ENCODE peak calls at places on chromosomes 1 and 21, in six cellular contexts. P is esophagus squamous epithelium, Z is IMR-90, V is fibroblast of the aortic adventitia, J is foreskin fibroblast, K is coronary artery. H is an unnamed sample.

GRCh38 chr1:183600136-183600535 is 9.9 kb upstream of the NCF2 start:
- DNase-seq in J (peak; percentile 82), V (peak; percentile 99), P (no peak), Z (peak; percentile 92), K (no peak), H (no peak)

GRCh38 chr1:57091642-57092041 is 125.8 kb upstream of the C8B start:
- DNase-seq in J (no peak), P (no peak), K (no peak), V (no peak), Z (no peak), H (no peak)

GRCh38 chr1:24413350-24414163 is at the start of gene STPG1:
- DNase-seq in P (peak; percentile 20), V (peak; percentile 88), J (peak; percentile 69), Z (peak; percentile 77), K (peak; percentile 85), H (peak; percentile 90)

GRCh38 chr1:9728451-9729295 is 77.1 kb downstream of the PIK3CD start:
- DNase-seq in K (no peak), V (no peak), J (no peak), P (no peak), Z (no peak), H (no peak)

GRCh38 chr1:41739061-41739955 is 179.4 kb downstream of the HIVEP3 start:
- DNase-seq in J (peak; percentile 85), P (peak; percentile 44), V (peak; percentile 27), K (peak; percentile 83), Z (peak; percentile 87), H (peak; percentile 90)

GRCh38 chr1:43389326-43390313 is at the start of the genes MED8 and SZT2:
- DNase-seq in P (peak; percentile 68), Z (peak; percentile 92), J (peak; percentile 92), V (peak; percentile 94), K (peak; percentile 96), H (peak; percentile 95)

GRCh38 chr1:43059640-43060574 is 101.2 kb upstream of the SLC2A1 start:
- DNase-seq in P (no peak), Z (peak; percentile 71), J (peak; percentile 15), V (no peak), K (no peak), H (no peak)

GRCh38 chr21:37062592-37062933 is 10.3 kb downstream of the PIGP start:
- DNase-seq in P (no peak), J (no peak), V (no peak), Z (no peak), K (no peak), H (no peak)

GRCh38 chr1:36523850-36524249 is 41.1 kb upstream of the CSF3R start:
- DNase-seq in J (no peak), V (no peak), K (peak; percentile 5), Z (no peak), P (no peak), H (no peak)

GRCh38 chr1:167620002-167620401 is 10.0 kb upstream of the RCSD1 start:
- DNase-seq in P (no peak), J (no peak), V (no peak), K (no peak), Z (no peak), H (no peak)

GRCh38 chr1:154832384-154832783 is 37.7 kb downstream of the KCNN3 start:
- DNase-seq in V (no peak), K (no peak), P (no peak), J (no peak), Z (no peak), H (no peak)

GRCh38 chr1:119055568-119055967 is 67.4 kb upstream of the TBX15 start:
- DNase-seq in Z (no peak), K (no peak), V (no peak), J (no peak), P (no peak), H (no peak)

GRCh38 chr1:228540161-228540917 is 53.2 kb downstream of the RNF187 start:
- DNase-seq in P (no peak), V (no peak), K (no peak), J (no peak), Z (no peak), H (no peak)

GRCh38 chr1:24643362-24644346 is 552 bp downstream of the SRRM1 start:
- DNase-seq in V (no peak), J (no peak), Z (no peak), K (no peak), P (no peak), H (no peak)

GRCh38 chr1:39640861-39641260 is 1.4 kb upstream of the HEYL start:
- DNase-seq in J (no peak), V (no peak), K (no peak), P (no peak), Z (no peak), H (no peak)

GRCh38 chr1:30976143-30976542 is 67.6 kb upstream of the SDC3 start:
- DNase-seq in K (no peak), P (no peak), Z (peak; percentile 31), J (no peak), V (peak; percentile 80), H (no peak)

GRCh38 chr1:214568328-214568727 is 16.9 kb upstream of the PTPN14 start:
- DNase-seq in P (no peak), Z (peak; percentile 49), V (peak; percentile 79), J (peak; percentile 62), K (no peak), H (no peak)

GRCh38 chr1:54249798-54250497 is 50.0 kb downstream of the MRPL37 start:
- DNase-seq in V (peak; percentile 74), Z (peak; percentile 54), P (no peak), K (no peak), J (peak; percentile 73), H (no peak)

GRCh38 chr21:45845063-45845789 is 136.3 kb upstream of the COL6A1 start:
- DNase-seq in K (no peak), Z (no peak), P (no peak), V (no peak), J (no peak), H (no peak)

GRCh38 chr1:208242829-208243521 is 1.2 kb downstream of the PLXNA2 start:
- DNase-seq in Z (no peak), K (no peak), J (no peak), V (no peak), P (no peak), H (no peak)

GRCh38 chr21:28193189-28193588 is 799.5 kb downstream of the LTN1 start:
- DNase-seq in Z (no peak), V (no peak), J (no peak), K (no peak), P (no peak), H (no peak)

GRCh38 chr1:186762653-186763052 is 66.1 kb upstream of the PLA2G4A start:
- DNase-seq in Z (no peak), V (no peak), K (no peak), J (no peak), P (no peak), H (no peak)

GRCh38 chr1:184482113-184482512 is 95.3 kb downstream of the C1orf21 start:
- DNase-seq in J (no peak), K (peak; percentile 77), P (no peak), Z (peak; percentile 44), V (peak; percentile 93), H (no peak)

GRCh38 chr1:59570524-59570923 is 244.2 kb upstream of the HOOK1 start:
- DNase-seq in P (no peak), V (no peak), K (no peak), J (no peak), Z (peak; percentile 43), H (no peak)

GRCh38 chr1:59569198-59569597 is 245.6 kb upstream of the HOOK1 start:
- DNase-seq in V (no peak), Z (no peak), P (no peak), J (no peak), K (no peak), H (no peak)

GRCh38 chr1:59579222-59579621 is 235.5 kb upstream of the HOOK1 start:
- DNase-seq in K (no peak), J (no peak), P (no peak), Z (no peak), V (no peak), H (no peak)

GRCh38 chr1:59577774-59578173 is 237.0 kb upstream of the HOOK1 start:
- DNase-seq in V (no peak), K (no peak), Z (no peak), J (no peak), P (no peak), H (no peak)

GRCh38 chr1:59574085-59574484 is 240.7 kb upstream of the HOOK1 start:
- DNase-seq in P (no peak), J (peak; percentile 77), Z (peak; percentile 74), V (peak; percentile 80), K (no peak), H (no peak)
- TF ChIP-seq CTCF in P (no peak), J (no peak), Z (no peak), V (no peak), K (no peak), H (no peak)

DNA sequence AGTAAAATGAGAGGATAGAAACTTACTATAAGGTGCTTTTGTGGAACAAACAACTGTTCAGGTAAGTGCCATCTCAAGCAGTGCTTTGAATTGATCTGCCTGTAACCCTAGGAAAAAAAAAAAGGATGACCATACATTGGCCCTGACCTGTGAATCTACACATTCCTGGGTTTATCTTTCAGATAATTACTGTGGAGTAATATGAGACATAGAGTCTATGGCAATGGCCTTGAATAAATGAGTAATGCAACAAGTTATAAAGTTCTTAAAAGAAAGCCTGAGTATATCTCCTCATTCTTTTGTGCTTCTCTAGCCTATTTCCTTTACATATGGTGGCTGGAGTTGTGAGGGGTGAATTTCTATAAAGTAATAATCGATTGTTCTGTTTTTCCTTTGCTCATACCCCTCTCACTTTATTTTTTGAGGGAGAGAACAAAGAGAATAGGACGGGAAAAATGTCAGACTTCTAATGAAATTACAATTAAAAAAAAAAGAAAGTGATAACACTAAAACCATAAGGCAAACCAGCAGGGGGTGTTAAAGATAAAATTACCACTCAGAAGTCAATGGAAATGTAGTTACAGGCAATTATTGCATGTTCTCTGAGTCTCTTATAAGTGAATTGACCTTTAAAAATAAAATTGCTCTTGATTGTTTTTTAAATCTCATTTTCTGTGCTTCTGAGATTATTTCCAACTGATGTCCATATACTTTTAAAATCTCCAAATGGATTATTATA is 12.4 kb upstream of the ATP1A1 start:
- DNase-seq in J (no peak), V (peak; percentile 69), K (no peak), Z (peak; percentile 17), P (no peak), H (no peak)
- TF ChIP-seq CTCF in J (peak; percentile 5), V (peak; percentile 46), K (no peak), Z (peak; percentile 47), P (peak; percentile 40), H (peak; percentile 19)

DNA sequence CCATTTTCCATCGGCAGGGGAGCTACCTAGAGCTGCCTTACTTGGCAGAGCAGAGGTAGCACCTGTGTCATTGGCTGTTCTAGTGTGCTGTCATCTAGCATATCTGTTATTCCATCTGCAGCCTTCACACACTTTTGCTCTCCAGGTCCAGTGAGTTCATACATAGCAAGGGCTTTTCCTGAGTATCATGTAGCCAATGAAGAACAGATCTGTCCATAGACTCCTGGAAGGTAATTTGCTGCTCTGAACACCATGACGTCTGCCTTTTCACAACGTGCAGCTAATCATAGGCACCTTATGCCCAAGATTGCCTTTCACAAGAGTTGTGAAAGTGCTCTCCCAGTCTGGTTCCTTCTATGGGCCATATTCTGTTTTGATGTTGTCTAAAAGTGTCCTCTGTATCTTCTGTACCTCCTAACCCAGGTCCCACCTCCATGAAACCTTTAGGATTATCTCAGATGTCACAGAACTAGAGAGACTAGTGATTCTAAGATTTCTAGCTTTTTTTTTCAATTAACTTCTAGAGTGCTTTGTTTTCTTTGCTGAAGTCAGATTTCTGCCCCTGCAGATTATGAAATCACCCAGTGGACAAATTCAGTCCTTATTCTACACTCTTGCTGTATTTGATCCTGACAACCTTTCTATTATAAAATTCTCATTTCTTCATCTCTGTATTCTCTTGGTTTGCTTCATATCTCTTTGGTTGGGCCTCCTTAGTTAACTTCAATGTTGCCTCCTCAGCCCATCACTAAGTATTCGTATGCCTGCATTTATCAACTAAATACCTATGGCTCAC is 134.8 kb downstream of the PBX1 start:
- DNase-seq in J (no peak), V (no peak), K (no peak), P (no peak), Z (no peak), H (no peak)
- TF ChIP-seq CTCF in J (no peak), V (no peak), K (no peak), P (no peak), Z (no peak), H (no peak)

GRCh38 chr1:63624911-63625310 is 31.7 kb downstream of the PGM1 start:
- DNase-seq in P (no peak), Z (no peak), K (no peak), J (no peak), V (peak; percentile 81), H (no peak)
- TF ChIP-seq CTCF in P (no peak), Z (peak; percentile 32), K (no peak), J (no peak), V (peak; percentile 51), H (peak; percentile 59)